ENCODE peak calls at places on chromosome 4, in seven cellular contexts. One of them, this sample, is unnamed.

GRCh38 chr4:76055005-76055404 is 19.1 kb upstream of the CXCL11 start:
- DNase-seq in lower lobe of right lung: no peak
- DNase-seq in lung: no peak
- DNase-seq in heart left ventricle: no peak
- DNase-seq in keratinocyte: no peak
- DNase-seq in CD8-positive, alpha-beta T cell: no peak
- DNase-seq in IMR-90: no peak
- DNase-seq in this sample: no peak

GRCh38 chr4:14410469-14410868 is 591.8 kb upstream of the CPEB2 start:
- DNase-seq in IMR-90: no peak
- DNase-seq in heart left ventricle: no peak
- DNase-seq in CD8-positive, alpha-beta T cell: no peak
- DNase-seq in keratinocyte: no peak
- DNase-seq in lower lobe of right lung: no peak
- DNase-seq in lung: no peak
- DNase-seq in this sample: no peak

GRCh38 chr4:145276044-145276443 is 95.7 kb upstream of the OTUD4 start:
- DNase-seq in keratinocyte: no peak
- DNase-seq in IMR-90: no peak
- DNase-seq in heart left ventricle: no peak
- DNase-seq in CD8-positive, alpha-beta T cell: no peak
- DNase-seq in lung: no peak
- DNase-seq in lower lobe of right lung: no peak
- DNase-seq in this sample: no peak

GRCh38 chr4:113591982-113592381 is 169.6 kb downstream of the CAMK2D start:
- DNase-seq in IMR-90: peak; percentile 44
- DNase-seq in CD8-positive, alpha-beta T cell: no peak
- DNase-seq in heart left ventricle: no peak
- DNase-seq in lung: no peak
- DNase-seq in keratinocyte: no peak
- DNase-seq in lower lobe of right lung: no peak
- DNase-seq in this sample: peak; percentile 87

GRCh38 chr4:20474119-20474518 is 222.4 kb downstream of the SLIT2 start:
- DNase-seq in CD8-positive, alpha-beta T cell: no peak
- DNase-seq in lung: no peak
- DNase-seq in keratinocyte: no peak
- DNase-seq in lower lobe of right lung: no peak
- DNase-seq in IMR-90: peak; percentile 43
- DNase-seq in heart left ventricle: no peak
- DNase-seq in this sample: peak; percentile 24

GRCh38 chr4:57426779-57427395 is 316.7 kb upstream of the IGFBP7 start:
- DNase-seq in heart left ventricle: peak; percentile 50
- DNase-seq in IMR-90: peak; percentile 66
- DNase-seq in CD8-positive, alpha-beta T cell: no peak
- DNase-seq in keratinocyte: no peak
- DNase-seq in lower lobe of right lung: peak; percentile 74
- DNase-seq in lung: peak; percentile 47
- DNase-seq in this sample: peak; percentile 50

GRCh38 chr4:165765053-165765452 is 108.0 kb upstream of the TLL1 start:
- DNase-seq in keratinocyte: peak; percentile 9
- DNase-seq in IMR-90: no peak
- DNase-seq in lower lobe of right lung: no peak
- DNase-seq in lung: no peak
- DNase-seq in heart left ventricle: no peak
- DNase-seq in CD8-positive, alpha-beta T cell: no peak
- DNase-seq in this sample: no peak

GRCh38 chr4:81084029-81084428 is 53.5 kb downstream of the BMP3 start:
- DNase-seq in CD8-positive, alpha-beta T cell: no peak
- DNase-seq in lower lobe of right lung: no peak
- DNase-seq in keratinocyte: no peak
- DNase-seq in lung: no peak
- DNase-seq in IMR-90: peak; percentile 72
- DNase-seq in heart left ventricle: no peak
- DNase-seq in this sample: no peak

GRCh38 chr4:66604192-66604591 is 933.9 kb upstream of the EPHA5 start:
- DNase-seq in lung: no peak
- DNase-seq in lower lobe of right lung: no peak
- DNase-seq in CD8-positive, alpha-beta T cell: no peak
- DNase-seq in IMR-90: no peak
- DNase-seq in heart left ventricle: no peak
- DNase-seq in keratinocyte: no peak
- DNase-seq in this sample: no peak

GRCh38 chr4:10100734-10101216 is 15.8 kb downstream of the WDR1 start:
- DNase-seq in heart left ventricle: peak; percentile 74
- DNase-seq in lung: no peak
- DNase-seq in keratinocyte: no peak
- DNase-seq in CD8-positive, alpha-beta T cell: no peak
- DNase-seq in lower lobe of right lung: peak; percentile 79
- DNase-seq in IMR-90: no peak
- DNase-seq in this sample: no peak

GRCh38 chr4:124953059-124953850 is 240.7 kb upstream of the ANKRD50 start:
- DNase-seq in IMR-90: peak; percentile 95
- DNase-seq in CD8-positive, alpha-beta T cell: no peak
- DNase-seq in lower lobe of right lung: no peak
- DNase-seq in lung: no peak
- DNase-seq in keratinocyte: no peak
- DNase-seq in heart left ventricle: no peak
- DNase-seq in this sample: peak; percentile 65

GRCh38 chr4:38302910-38303309 is 342.7 kb downstream of the PTTG2 start:
- DNase-seq in CD8-positive, alpha-beta T cell: no peak
- DNase-seq in lung: no peak
- DNase-seq in keratinocyte: no peak
- DNase-seq in lower lobe of right lung: no peak
- DNase-seq in IMR-90: no peak
- DNase-seq in heart left ventricle: no peak
- DNase-seq in this sample: no peak

GRCh38 chr4:71130827-71131603 is 137.6 kb downstream of the DCK start:
- DNase-seq in CD8-positive, alpha-beta T cell: no peak
- DNase-seq in heart left ventricle: no peak
- DNase-seq in keratinocyte: no peak
- DNase-seq in lower lobe of right lung: no peak
- DNase-seq in lung: no peak
- DNase-seq in IMR-90: peak; percentile 89
- DNase-seq in this sample: peak; percentile 3

GRCh38 chr4:138981930-138982390 is 33.6 kb upstream of the NOCT start:
- DNase-seq in heart left ventricle: peak; percentile 32
- DNase-seq in keratinocyte: no peak
- DNase-seq in IMR-90: peak; percentile 74
- DNase-seq in lung: peak; percentile 59
- DNase-seq in CD8-positive, alpha-beta T cell: no peak
- DNase-seq in lower lobe of right lung: no peak
- DNase-seq in this sample: no peak

GRCh38 chr4:37620174-37620573 is 66.0 kb downstream of the RELL1 start:
- DNase-seq in IMR-90: no peak
- DNase-seq in CD8-positive, alpha-beta T cell: no peak
- DNase-seq in lower lobe of right lung: no peak
- DNase-seq in heart left ventricle: no peak
- DNase-seq in keratinocyte: no peak
- DNase-seq in lung: no peak
- DNase-seq in this sample: no peak

GRCh38 chr4:127997534-127998388 is 32.6 kb downstream of the ABHD18 start:
- DNase-seq in lower lobe of right lung: no peak
- DNase-seq in CD8-positive, alpha-beta T cell: no peak
- DNase-seq in heart left ventricle: no peak
- DNase-seq in keratinocyte: no peak
- DNase-seq in IMR-90: peak; percentile 63
- DNase-seq in lung: no peak
- DNase-seq in this sample: no peak

DNA sequence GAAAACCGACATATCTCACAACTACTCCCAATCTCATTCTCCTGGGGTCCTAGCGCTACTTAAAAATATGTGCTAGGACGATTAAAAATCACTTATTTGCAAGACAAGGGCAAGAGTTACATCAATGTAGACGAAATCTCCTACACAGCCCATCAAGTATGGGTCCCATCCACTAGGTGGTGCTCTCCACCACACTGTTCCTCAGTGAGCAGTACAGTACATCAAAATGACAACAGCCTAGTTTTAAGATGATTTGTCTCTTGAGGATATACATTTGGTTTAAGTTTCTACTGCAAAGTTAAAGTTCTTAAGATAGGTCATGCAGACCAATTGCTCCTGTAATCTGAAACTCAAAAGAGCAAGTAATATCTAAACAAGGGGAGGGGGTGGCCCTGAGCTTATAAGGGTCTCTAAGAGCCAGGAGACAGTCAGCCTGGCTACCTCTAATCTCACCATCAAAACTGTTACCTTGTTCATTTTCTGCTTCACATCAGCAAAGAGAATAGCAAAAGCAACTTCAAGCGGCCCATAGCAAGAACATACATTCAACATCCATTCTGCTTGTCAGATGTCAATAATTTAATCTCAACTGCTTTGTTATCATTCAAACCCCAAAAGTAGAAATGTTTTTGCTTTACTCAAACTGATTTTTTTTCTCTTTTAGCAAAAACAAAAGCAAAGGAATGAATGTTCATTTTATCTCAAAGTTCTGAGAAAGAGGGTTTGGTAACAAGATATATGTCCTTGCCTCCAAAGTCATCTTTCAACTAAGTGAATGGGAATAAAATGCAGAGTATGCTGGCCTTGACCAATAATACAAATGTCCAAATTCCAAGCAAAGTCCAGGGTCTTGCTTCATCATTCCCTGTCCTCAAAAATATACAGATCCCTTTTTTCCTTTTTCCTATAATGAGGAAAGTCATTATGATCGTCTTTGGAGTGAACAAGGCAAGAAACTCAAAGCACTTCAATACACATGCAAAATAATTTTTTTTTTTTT is 53.1 kb downstream of the STX18 start:
- DNase-seq in lung: peak; percentile 63
- DNase-seq in keratinocyte: peak; percentile 30
- DNase-seq in heart left ventricle: peak; percentile 35
- DNase-seq in CD8-positive, alpha-beta T cell: peak; percentile 56
- DNase-seq in IMR-90: peak; percentile 83
- DNase-seq in lower lobe of right lung: no peak
- DNase-seq in this sample: peak; percentile 85
- H3K4me1 ChIP-seq in lung: no peaks in the 10 kb centered on the region
- H3K4me1 ChIP-seq in keratinocyte: no peaks in the 10 kb centered on the region
- H3K4me1 ChIP-seq in heart left ventricle: no peaks in the 10 kb centered on the region
- H3K4me1 ChIP-seq in CD8-positive, alpha-beta T cell: no peaks in the 10 kb centered on the region
- H3K4me1 ChIP-seq in IMR-90: peaks cover 2% of the 10 kb centered on the region
- H3K4me1 ChIP-seq in lower lobe of right lung: peaks cover 8% of the 10 kb centered on the region
- H3K4me1 ChIP-seq in this sample: peaks cover 22% of the 10 kb centered on the region

DNA sequence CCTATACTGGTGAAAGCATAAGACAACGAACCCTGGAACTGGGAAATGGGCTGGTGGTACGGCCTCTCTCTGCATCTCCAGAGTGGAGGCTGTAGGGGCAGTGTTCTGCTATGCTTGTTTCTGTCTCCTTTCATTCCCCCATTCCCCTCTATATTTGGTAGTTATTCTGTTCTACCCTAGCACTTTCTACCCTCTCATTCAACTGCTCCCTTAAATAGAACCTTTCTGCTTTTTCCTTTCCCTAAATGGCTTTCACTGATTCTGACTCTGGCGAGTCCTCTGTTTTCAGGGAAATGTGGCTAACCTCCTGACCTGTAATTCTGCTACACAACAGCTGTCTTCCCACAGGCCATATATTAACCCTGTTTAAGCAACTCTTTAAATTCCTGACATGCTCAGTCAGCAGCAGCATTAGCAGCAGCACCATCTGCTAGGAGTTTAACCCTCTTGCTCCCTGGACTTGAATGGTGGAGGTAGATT is 94.2 kb downstream of the CXCL13 start:
- DNase-seq in CD8-positive, alpha-beta T cell: no peak
- DNase-seq in lung: no peak
- DNase-seq in heart left ventricle: no peak
- DNase-seq in keratinocyte: peak; percentile 21
- DNase-seq in lower lobe of right lung: no peak
- DNase-seq in IMR-90: peak; percentile 93
- DNase-seq in this sample: peak; percentile 1
- TF ChIP-seq CTCF in CD8-positive, alpha-beta T cell: no peak
- TF ChIP-seq CTCF in lung: no peak
- TF ChIP-seq CTCF in heart left ventricle: no peak
- TF ChIP-seq CTCF in keratinocyte: no peak
- TF ChIP-seq CTCF in lower lobe of right lung: no peak
- TF ChIP-seq CTCF in IMR-90: peak; percentile 9
- TF ChIP-seq CTCF in this sample: no peak

DNA sequence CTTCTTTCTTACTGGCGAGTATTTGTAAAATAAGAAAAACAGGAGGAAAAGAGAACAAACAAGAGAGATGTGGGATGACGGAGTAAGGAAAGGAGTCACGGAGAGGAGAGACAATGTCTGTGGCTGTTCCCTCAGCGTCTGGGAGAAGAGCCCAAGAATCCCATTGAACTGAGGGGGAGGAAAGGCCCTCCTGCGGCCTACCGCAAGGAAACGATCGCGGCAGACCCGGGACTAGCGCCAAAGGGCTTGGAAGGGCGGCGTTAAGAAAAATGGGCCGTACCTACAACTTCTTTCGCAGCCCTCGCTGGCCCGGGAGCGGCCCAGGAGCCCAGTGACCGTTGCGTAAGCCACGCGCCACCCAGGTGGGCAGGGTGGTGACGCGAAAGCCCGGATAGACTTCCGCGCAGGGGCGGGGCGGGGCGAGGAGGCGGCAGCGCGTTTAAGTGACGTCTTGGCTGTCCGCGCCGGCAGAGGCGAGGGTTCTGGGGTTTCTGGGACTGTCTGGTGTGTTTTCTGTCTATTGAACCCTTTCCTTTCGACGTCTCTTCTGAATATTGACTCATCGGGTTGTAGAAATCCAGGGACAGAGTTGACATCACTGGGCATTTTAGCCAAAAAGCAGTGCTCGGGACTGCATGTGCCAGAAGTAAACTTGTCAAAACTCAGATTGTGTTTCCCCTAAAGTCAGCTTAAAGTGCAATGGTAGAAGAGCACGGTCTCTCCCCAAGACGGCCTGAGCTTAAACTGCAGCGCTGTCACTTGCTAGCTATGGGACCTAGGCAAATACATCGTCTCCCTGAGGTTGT is at the start of gene SLC9B1:
- DNase-seq in keratinocyte: peak; percentile 46
- DNase-seq in CD8-positive, alpha-beta T cell: peak; percentile 88
- DNase-seq in heart left ventricle: peak; percentile 96
- DNase-seq in IMR-90: peak; percentile 97
- DNase-seq in lower lobe of right lung: peak; percentile 97
- DNase-seq in lung: peak; percentile 96
- DNase-seq in this sample: peak; percentile 92
- H3K4me3 ChIP-seq in keratinocyte: peak within 1 kb of the TSS; percentile 41
- H3K4me3 ChIP-seq in CD8-positive, alpha-beta T cell: peak within 1 kb of the TSS; percentile 75
- H3K4me3 ChIP-seq in heart left ventricle: peak within 1 kb of the TSS; percentile 61
- H3K4me3 ChIP-seq in IMR-90: peak within 1 kb of the TSS; percentile 69
- H3K4me3 ChIP-seq in lower lobe of right lung: peak within 1 kb of the TSS; percentile 53
- H3K4me3 ChIP-seq in lung: peak within 1 kb of the TSS; percentile 53
- H3K4me3 ChIP-seq in this sample: peak within 1 kb of the TSS; percentile 56

DNA sequence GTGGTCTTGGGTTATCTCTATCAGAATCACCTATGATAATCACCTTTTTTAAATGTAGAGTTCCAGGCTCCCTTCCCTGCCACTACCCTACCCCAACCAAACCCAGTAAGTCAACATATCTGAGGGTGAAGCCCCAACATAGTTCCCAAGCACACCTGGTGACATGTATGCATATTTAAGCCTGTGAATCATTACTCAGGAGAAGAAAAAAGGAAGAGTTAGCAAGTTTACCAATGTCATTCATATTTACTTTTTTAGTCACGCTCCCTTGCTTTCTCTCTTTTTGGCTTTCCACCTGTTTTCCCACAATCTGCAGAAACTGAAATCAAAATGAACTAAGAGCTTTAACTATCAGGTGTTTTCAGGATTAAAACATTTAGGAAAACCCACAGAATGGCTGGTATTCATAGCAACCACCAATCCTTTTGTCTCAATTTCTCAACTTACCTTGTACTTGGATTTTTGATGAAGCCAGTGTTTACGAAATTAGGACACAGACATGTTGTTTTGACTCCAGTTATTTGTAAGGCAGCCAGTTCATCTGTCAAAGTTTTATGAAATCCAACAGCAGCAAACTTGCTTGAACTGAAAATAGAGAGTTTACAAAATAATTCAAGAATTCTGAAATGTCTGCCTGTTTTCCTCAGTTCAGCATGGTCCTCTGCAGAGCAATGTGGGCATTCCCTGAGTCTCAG is 34.0 kb downstream of the HSD17B11 start:
- DNase-seq in IMR-90: no peak
- DNase-seq in keratinocyte: no peak
- DNase-seq in CD8-positive, alpha-beta T cell: no peak
- DNase-seq in lower lobe of right lung: no peak
- DNase-seq in lung: no peak
- DNase-seq in heart left ventricle: no peak
- DNase-seq in this sample: no peak
- H3K4me1 ChIP-seq in IMR-90: peaks cover 2% of the 10 kb centered on the region
- H3K4me1 ChIP-seq in keratinocyte: peaks cover 6% of the 10 kb centered on the region
- H3K4me1 ChIP-seq in CD8-positive, alpha-beta T cell: no peaks in the 10 kb centered on the region
- H3K4me1 ChIP-seq in lower lobe of right lung: peaks cover 23% of the 10 kb centered on the region
- H3K4me1 ChIP-seq in lung: no peaks in the 10 kb centered on the region
- H3K4me1 ChIP-seq in heart left ventricle: no peaks in the 10 kb centered on the region
- H3K4me1 ChIP-seq in this sample: no peaks in the 10 kb centered on the region